ENCODE peak calls at places on chromosomes 2 and 18, in five cellular contexts. Y, N, B, D and M are unnamed samples.

GRCh38 chr2:139825726-139826125 is 1045.5 kb upstream of the NXPH2 start:
- DNase-seq in B (no peak), N (peak; percentile 1), D (no peak), Y (no peak), M (no peak)

GRCh38 chr18:55582325-55582724 is 5.7 kb downstream of the TCF4 start:
- DNase-seq in Y (no peak), B (no peak), D (no peak), N (no peak), M (no peak)

GRCh38 chr2:70887550-70888229 is 48.0 kb upstream of the ATP6V1B1 start:
- DNase-seq in D (no peak), N (peak; percentile 70), Y (no peak), B (no peak), M (no peak)

GRCh38 chr2:53217250-53217649 is 550.4 kb upstream of the CHAC2 start:
- DNase-seq in B (no peak), D (no peak), N (no peak), Y (no peak), M (no peak)

GRCh38 chr2:176581557-176582150 is 312.4 kb downstream of the MTX2 start:
- DNase-seq in D (no peak), Y (no peak), B (no peak), N (no peak), M (no peak)

GRCh38 chr2:241974851-241975592 is 105.5 kb downstream of the RTP5 start:
- DNase-seq in D (no peak), Y (no peak), B (no peak), N (no peak), M (no peak)

GRCh38 chr2:119389615-119390306 is 23.0 kb downstream of the DBI start:
- DNase-seq in Y (peak; percentile 40), D (no peak), B (no peak), N (no peak), M (no peak)

GRCh38 chr2:222307138-222307756 is 8.4 kb upstream of the PAX3 start:
- DNase-seq in B (no peak), D (no peak), N (no peak), Y (no peak), M (no peak)

GRCh38 chr2:62857139-62857931 is 151.8 kb downstream of the EHBP1 start:
- DNase-seq in B (no peak), D (no peak), Y (no peak), N (no peak), M (no peak)

GRCh38 chr2:86311879-86312278 is 25.5 kb downstream of the REEP1 start:
- DNase-seq in B (no peak), N (no peak), Y (no peak), D (no peak), M (no peak)

GRCh38 chr2:98465456-98466201 is 21.0 kb downstream of the INPP4A start:
- DNase-seq in N (peak; percentile 83), D (no peak), Y (peak; percentile 86), B (peak; percentile 91), M (peak; percentile 97)

GRCh38 chr2:182229288-182229687 is 197.5 kb downstream of the PDE1A start:
- DNase-seq in B (no peak), N (no peak), Y (no peak), D (no peak), M (no peak)

GRCh38 chr2:42193722-42194187 is 24.6 kb downstream of the EML4 start:
- DNase-seq in N (no peak), Y (no peak), B (no peak), D (peak; percentile 47), M (no peak)

GRCh38 chr2:181946444-181947127 is 39.1 kb upstream of the PPP1R1C start:
- DNase-seq in B (no peak), D (no peak), Y (no peak), N (no peak), M (no peak)

GRCh38 chr2:178825183-178825582 is 18.0 kb upstream of the TTN start:
- DNase-seq in D (no peak), N (no peak), B (no peak), Y (no peak), M (no peak)

GRCh38 chr2:191415101-191415500 is 169.9 kb downstream of the MYO1B start:
- DNase-seq in N (no peak), D (no peak), Y (no peak), B (no peak), M (no peak)

GRCh38 chr2:113876503-113877387 is 13.1 kb upstream of the ACTR3 start:
- DNase-seq in Y (peak; percentile 56), B (no peak), D (peak; percentile 98), N (no peak), M (no peak)

GRCh38 chr2:13046557-13047165 is 329.9 kb downstream of the TRIB2 start:
- DNase-seq in N (no peak), D (peak; percentile 4), B (no peak), Y (peak; percentile 11), M (no peak)

GRCh38 chr2:101759162-101759561 is 61.7 kb downstream of the MAP4K4 start:
- DNase-seq in N (no peak), Y (peak; percentile 27), B (no peak), D (no peak), M (no peak)

DNA sequence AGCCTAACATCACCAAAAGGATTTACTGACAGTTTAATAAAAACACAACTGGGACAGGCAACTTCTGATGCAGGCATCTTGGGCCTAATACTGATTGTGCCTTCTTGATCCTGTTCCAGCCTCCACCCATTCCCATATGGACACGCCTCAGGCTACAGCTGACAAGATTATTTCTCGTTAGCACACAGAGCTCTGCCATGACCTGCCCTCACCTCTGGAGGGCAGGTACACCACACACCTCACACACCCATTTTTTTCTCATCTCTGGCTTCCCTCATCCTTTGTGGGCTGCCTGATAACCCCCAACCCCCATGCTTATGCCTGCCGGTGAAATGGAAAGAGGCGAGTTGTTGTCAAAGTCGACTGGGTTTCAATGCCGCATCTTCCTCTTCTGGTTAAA is 147.0 kb downstream of the ANTXR1 start:
- DNase-seq in D (peak; percentile 62), B (no peak), N (no peak), Y (peak; percentile 13), M (no peak)
- TF ChIP-seq CTCF in D (peak; percentile 81), B (no peak), N (no peak), Y (peak; percentile 31), M (no peak)

GRCh38 chr18:67597759-67598158 is 81.2 kb upstream of the DSEL start:
- DNase-seq in D (no peak), Y (no peak), N (no peak), B (no peak), M (no peak)
- TF ChIP-seq GABPA in D (no peak), Y (no peak), N (no peak), B (no peak), M (no peak)

DNA sequence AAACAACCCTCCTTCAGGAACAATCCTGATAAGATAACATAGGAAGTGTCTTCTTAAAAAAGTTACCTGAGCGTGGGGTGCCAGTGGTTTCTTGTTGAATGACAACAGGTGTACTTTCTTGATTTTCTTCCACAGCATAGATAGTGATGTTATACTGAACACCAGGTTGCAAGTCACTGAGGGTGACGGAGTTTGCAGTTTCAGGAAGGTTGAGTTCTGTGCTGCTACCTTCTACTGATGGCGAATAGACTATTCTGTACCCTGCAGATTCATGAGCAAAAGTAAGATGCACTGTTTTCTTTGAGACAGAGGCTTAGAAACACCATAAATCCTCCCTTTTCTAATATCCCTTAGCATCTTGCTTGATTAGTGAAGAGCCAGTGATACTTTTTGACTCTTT is 28.8 kb downstream of the FN1 start:
- DNase-seq in Y (no peak), D (no peak), N (no peak), B (no peak), M (no peak)
- TF ChIP-seq CTCF in Y (no peak), D (no peak), N (no peak), B (no peak), M (no peak)

GRCh38 chr2:127158614-127159290 is 51.8 kb upstream of the BIN1 start:
- DNase-seq in D (no peak), B (peak; percentile 7), N (no peak), Y (no peak), M (no peak)
- TF ChIP-seq GABPA in D (no peak), B (no peak), N (no peak), Y (no peak), M (no peak)

DNA sequence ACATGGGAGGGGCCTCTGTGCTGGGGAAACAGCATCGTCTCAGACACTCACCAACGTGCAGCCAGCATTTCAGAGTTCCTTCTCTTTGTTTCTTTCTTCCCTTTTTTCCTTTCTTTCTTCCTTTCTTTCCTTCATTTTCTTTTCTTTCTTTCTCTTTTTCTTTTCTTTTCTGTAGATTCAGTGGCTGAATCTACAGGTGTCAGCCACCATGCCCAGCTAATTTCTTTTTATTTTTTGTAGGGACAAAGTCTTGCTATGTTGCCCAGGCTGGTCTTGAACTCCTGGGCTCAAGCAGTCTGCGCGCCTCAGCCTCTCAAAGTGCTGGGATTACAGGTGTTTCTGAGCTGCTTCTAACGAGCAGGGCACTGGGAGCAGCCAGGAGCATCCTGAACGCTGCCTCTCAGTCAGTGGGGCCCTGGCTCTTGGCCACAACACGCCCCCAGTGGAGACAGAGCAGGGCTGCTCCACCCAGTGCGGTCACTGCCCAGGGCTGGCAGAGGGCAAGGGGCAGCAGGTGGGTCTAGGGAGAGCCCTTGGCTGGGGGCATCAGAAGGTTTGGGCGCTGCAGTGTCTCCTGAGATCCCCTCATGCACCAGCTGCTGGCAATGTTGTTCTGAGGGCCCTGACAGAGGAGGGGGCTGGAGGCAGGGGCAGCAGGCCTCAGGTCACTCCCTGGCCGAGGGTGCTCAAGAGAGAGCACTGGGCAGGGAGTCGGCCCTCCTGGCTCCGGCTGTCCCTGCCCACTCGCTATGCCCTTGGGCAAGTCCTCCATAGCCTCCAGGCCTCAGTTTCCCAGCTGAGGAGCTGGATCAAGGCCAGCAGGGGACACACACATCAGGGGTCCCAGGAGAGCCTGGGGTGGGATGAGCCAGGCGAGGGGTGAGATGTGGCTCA is 4.7 kb upstream of the KLHL30 start:
- DNase-seq in Y (no peak), B (no peak), D (peak; percentile 31), N (peak; percentile 76), M (no peak)
- TF ChIP-seq CTCF in Y (no peak), B (no peak), D (peak; percentile 38), N (no peak), M (no peak)

DNA sequence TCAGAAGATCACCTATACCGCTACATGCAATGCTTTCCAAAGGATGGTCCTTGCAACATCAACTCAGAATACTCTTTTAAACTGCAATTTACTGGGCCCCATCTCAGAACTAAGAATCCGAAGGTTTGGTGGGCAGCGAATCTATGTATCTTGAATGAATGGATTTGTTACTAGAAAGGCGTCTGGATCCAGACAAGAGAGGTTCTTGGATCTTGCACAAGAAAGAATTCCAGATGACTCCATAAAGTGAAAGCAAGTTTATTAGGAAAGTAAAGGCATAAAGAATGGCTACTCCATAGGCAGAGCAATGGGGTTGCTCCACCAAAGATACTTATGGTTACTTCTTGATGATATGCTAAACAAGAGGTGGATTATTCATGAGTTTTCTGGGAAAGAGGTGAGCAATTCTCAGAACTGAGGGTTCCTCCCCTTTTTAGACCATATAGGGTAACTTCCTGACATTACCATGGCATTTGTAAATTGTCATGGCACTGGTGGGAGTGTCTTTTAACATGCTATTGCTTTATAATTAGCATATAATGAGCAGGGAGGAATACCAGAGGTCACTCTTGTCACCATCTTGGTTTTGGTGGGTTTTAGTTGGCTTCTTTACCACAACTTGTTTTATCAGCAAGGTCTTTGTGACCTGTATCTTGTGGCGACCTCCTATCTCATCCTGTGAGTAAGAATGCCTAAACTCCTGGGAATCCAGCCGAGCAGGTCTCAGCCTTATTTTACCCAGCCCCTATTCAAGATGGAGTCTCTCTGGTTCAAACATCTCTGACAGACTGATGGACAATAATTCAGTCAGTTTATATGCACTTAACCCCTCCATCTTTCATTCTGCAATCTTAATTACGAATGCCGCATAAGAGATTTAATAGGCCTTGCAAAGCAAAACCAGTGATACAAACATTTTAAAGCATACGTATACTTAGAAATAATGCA is 7.5 kb upstream of the RMDN2 start:
- DNase-seq in N (no peak), B (no peak), Y (no peak), D (no peak), M (no peak)
- TF ChIP-seq GABPA in N (no peak), B (no peak), Y (no peak), D (no peak), M (no peak)

GRCh38 chr2:45649457-45649854 is 2.0 kb upstream of the PRKCE start:
- DNase-seq in N (peak; percentile 60), Y (no peak), D (no peak), B (no peak), M (no peak)
- TF ChIP-seq CTCF in N (no peak), Y (no peak), D (no peak), B (no peak), M (no peak)